ENCODE peak calls at places on chromosomes 4 and X, in five cellular contexts. A is left lung; E is CD4-positive, alpha-beta T cell; T is trophoblast cell; J is NCI-H526. H is an unnamed sample.

GRCh38 chrX:152658302-152658701 is 20.6 kb downstream of the GABRQ start:
- DNase-seq in A (no peak), E (no peak), T (no peak), J (peak), H (no peak)

GRCh38 chrX:18353931-18354368 is 538 bp downstream of the SCML2 start:
- DNase-seq in A (peak), E (peak), T (no peak), J (peak), H (no peak)

GRCh38 chrX:36407886-36408285 is 488.4 kb downstream of the CFAP47 start:
- DNase-seq in A (peak), E (no peak), T (no peak), J (no peak), H (no peak)

GRCh38 chr4:30948653-30949052 is 228.5 kb downstream of the PCDH7 start:
- DNase-seq in A (no peak), E (no peak), T (peak), J (no peak), H (no peak)

GRCh38 chr4:7607156-7607910 is 172.6 kb upstream of the PSAPL1 start:
- DNase-seq in A (no peak), E (no peak), T (no peak), J (no peak), H (no peak)

GRCh38 chr4:165631208-165631894 is 241.7 kb upstream of the TLL1 start:
- DNase-seq in A (no peak), E (no peak), T (no peak), J (no peak), H (no peak)

GRCh38 chr4:38313999-38314561 is 349.9 kb upstream of the KLF3 start:
- DNase-seq in A (no peak), E (no peak), T (no peak), J (no peak), H (no peak)

GRCh38 chr4:38013461-38014366 is 53.5 kb downstream of the PTTG2 start:
- DNase-seq in A (no peak), E (no peak), T (no peak), J (no peak), H (no peak)

GRCh38 chr4:37326852-37327251 is 82.3 kb downstream of the NWD2 start:
- DNase-seq in A (no peak), E (no peak), T (no peak), J (no peak), H (no peak)

GRCh38 chrX:114798902-114799301 is 215.0 kb downstream of the HTR2C start:
- DNase-seq in A (no peak), E (no peak), T (no peak), J (no peak), H (no peak)

GRCh38 chr4:110073045-110073845 is 125.2 kb downstream of the ELOVL6 start:
- DNase-seq in A (no peak), E (no peak), T (no peak), J (no peak), H (no peak)

GRCh38 chr4:127055349-127055748 is 577.4 kb upstream of the INTU start:
- DNase-seq in A (no peak), E (no peak), T (no peak), J (no peak), H (no peak)

GRCh38 chr4:4694296-4694772 is 152.5 kb upstream of the STX18 start:
- DNase-seq in A (no peak), E (no peak), T (no peak), J (peak), H (no peak)

GRCh38 chr4:40924096-40924792 is 174.5 kb downstream of the NSUN7 start:
- DNase-seq in A (peak), E (peak), T (peak), J (peak), H (peak)

GRCh38 chr4:158578476-158578875 is 56.8 kb downstream of the RXFP1 start:
- DNase-seq in A (no peak), E (no peak), T (no peak), J (peak), H (no peak)

GRCh38 chrX:123803331-123803983 is 56.4 kb upstream of the XIAP start:
- DNase-seq in A (no peak), E (peak), T (peak), J (peak), H (no peak)

GRCh38 chrX:13937370-13938052 is 92.2 kb downstream of the GEMIN8 start:
- DNase-seq in A (no peak), E (no peak), T (no peak), J (peak), H (no peak)

GRCh38 chr4:76251448-76252270 is at the start of gene FAM47E:
- DNase-seq in A (peak), E (peak), T (peak), J (peak), H (peak)

GRCh38 chr4:27123050-27123768 is 262.6 kb downstream of the STIM2 start:
- DNase-seq in A (no peak), E (no peak), T (no peak), J (peak), H (no peak)

GRCh38 chr4:152479428-152480026 is 56.4 kb downstream of the FBXW7 start:
- DNase-seq in A (no peak), E (no peak), T (no peak), J (no peak), H (no peak)

GRCh38 chrX:80810365-80810978 is 795 bp upstream of the BRWD3 start:
- DNase-seq in A (no peak), E (no peak), T (no peak), J (no peak), H (no peak)

GRCh38 chr4:40375090-40375489 is 40.0 kb downstream of the CHRNA9 start:
- DNase-seq in A (no peak), E (no peak), T (no peak), J (no peak), H (no peak)

GRCh38 chr4:137775701-137776100 is 243.4 kb upstream of the PCDH18 start:
- DNase-seq in A (no peak), E (no peak), T (no peak), J (no peak), H (no peak)